ENCODE peak calls at places on chromosomes 6 and 20, in five cellular contexts. K is KG1, D is AG09319, L is NCI-H1105, Z is sigmoid colon. W is an unnamed sample.

GRCh38 chr6:129276986-129277385 is 394.0 kb downstream of the LAMA2 start:
- DNase-seq in Z (no peak), D (no peak), K (no peak), L (no peak), W (no peak)

GRCh38 chr6:147135211-147135672 is 69.0 kb upstream of the STXBP5 start:
- DNase-seq in D (peak), L (no peak), K (no peak), Z (no peak), W (no peak)

GRCh38 chr6:151962246-151962846 is 154.9 kb downstream of the ESR1 start:
- DNase-seq in Z (no peak), L (no peak), D (no peak), K (no peak), W (no peak)

GRCh38 chr6:125251516-125252229 is 50.1 kb downstream of the HDDC2 start:
- DNase-seq in D (no peak), L (no peak), Z (no peak), K (no peak), W (no peak)

GRCh38 chr6:99119109-99120031 is 171.6 kb upstream of the FBXL4 start:
- DNase-seq in Z (no peak), D (no peak), L (peak), K (no peak), W (peak)

GRCh38 chr6:158367824-158368223 is 55.6 kb downstream of the TULP4 start:
- DNase-seq in Z (no peak), K (no peak), D (no peak), L (no peak), W (no peak)

GRCh38 chr20:50848846-50849673 is 54.2 kb downstream of the BCAS4 start:
- DNase-seq in K (no peak), L (no peak), Z (no peak), D (no peak), W (no peak)

GRCh38 chr6:170441316-170441715 is 111.8 kb downstream of the PSMB1 start:
- DNase-seq in Z (peak), L (no peak), K (no peak), D (no peak), W (no peak)

GRCh38 chr20:61176874-61177273 is 75.2 kb upstream of the CDH4 start:
- DNase-seq in D (no peak), L (no peak), Z (no peak), K (no peak), W (no peak)

GRCh38 chr6:149150999-149151398 is 166.5 kb upstream of the TAB2 start:
- DNase-seq in D (no peak), K (no peak), Z (no peak), L (no peak), W (no peak)

GRCh38 chr6:13113956-13114593 is 214.3 kb downstream of the TBC1D7 start:
- DNase-seq in K (no peak), L (no peak), D (no peak), Z (no peak), W (no peak)

GRCh38 chr6:140001851-140002301 is 627.4 kb upstream of the CITED2 start:
- DNase-seq in L (no peak), Z (no peak), D (peak), K (no peak), W (no peak)

GRCh38 chr6:167569879-167570278 is 245.0 kb downstream of the TTLL2 start:
- DNase-seq in K (no peak), L (no peak), D (no peak), Z (peak), W (no peak)

GRCh38 chr20:1383621-1384404 is 9.0 kb downstream of the FKBP1A start:
- DNase-seq in D (no peak), K (no peak), L (no peak), Z (no peak), W (peak)

GRCh38 chr6:43665376-43665775 is 20.5 kb downstream of the RSPH9 start:
- DNase-seq in K (no peak), D (no peak), Z (no peak), L (no peak), W (no peak)

W was measured in NCI-H526.